ENCODE peak calls at places on chromosome 1, in five cellular contexts. U, G, Q, T and C are unnamed samples.

GRCh38 chr1:101485712-101486111 is 248.9 kb downstream of the S1PR1 start:
- DNase-seq in T (no peak), Q (no peak), G (no peak), U (no peak), C (no peak)

GRCh38 chr1:118100686-118101300 is 84.2 kb downstream of the SPAG17 start:
- DNase-seq in Q (no peak), U (no peak), T (no peak), G (no peak), C (no peak)

GRCh38 chr1:155184835-155185782 is 11.5 kb downstream of the TRIM46 start:
- DNase-seq in T (no peak), Q (no peak), U (no peak), G (no peak), C (no peak)

GRCh38 chr1:22250724-22251123 is 107.8 kb upstream of the WNT4 start:
- DNase-seq in U (no peak), T (no peak), Q (peak; percentile 96), G (peak; percentile 55), C (no peak)

GRCh38 chr1:110877776-110878175 is 4.8 kb downstream of the CD53 start:
- DNase-seq in U (no peak), T (no peak), Q (no peak), G (no peak), C (no peak)

GRCh38 chr1:209704584-209704983 is at the start of gene HSD11B1:
- DNase-seq in G (no peak), U (no peak), T (no peak), Q (no peak), C (no peak)

GRCh38 chr1:54001620-54002019 is 16.4 kb downstream of the LDLRAD1 start:
- DNase-seq in U (no peak), G (no peak), Q (no peak), T (no peak), C (no peak)

GRCh38 chr1:8858888-8859706 is 19.4 kb downstream of the ENO1 start:
- DNase-seq in Q (no peak), T (peak; percentile 27), G (peak; percentile 55), U (no peak), C (no peak)

GRCh38 chr1:205147191-205147590 is 25.4 kb upstream of the RBBP5 start:
- DNase-seq in Q (no peak), U (no peak), T (no peak), G (no peak), C (no peak)

GRCh38 chr1:54499097-54500029 is 48.7 kb upstream of the ACOT11 start:
- DNase-seq in T (peak; percentile 30), Q (peak; percentile 83), G (peak; percentile 75), U (no peak), C (no peak)

GRCh38 chr1:24931481-24932221 is 1.6 kb upstream of the RUNX3 start:
- DNase-seq in T (no peak), Q (peak; percentile 46), G (no peak), U (no peak), C (no peak)

GRCh38 chr1:178282949-178283367 is 189.1 kb downstream of the RASAL2 start:
- DNase-seq in Q (no peak), U (no peak), G (peak; percentile 29), T (no peak), C (no peak)

GRCh38 chr1:184513421-184513820 is 126.6 kb downstream of the C1orf21 start:
- DNase-seq in U (no peak), T (no peak), G (no peak), Q (no peak), C (no peak)

GRCh38 chr1:41144285-41144684 is 97.8 kb downstream of the SCMH1 start:
- DNase-seq in G (no peak), U (no peak), Q (no peak), T (no peak), C (no peak)

GRCh38 chr1:43621386-43621785 is 28.6 kb upstream of the KDM4A start:
- DNase-seq in U (no peak), T (no peak), Q (no peak), G (no peak), C (no peak)

GRCh38 chr1:13762642-13763041 is 62.7 kb downstream of the PRDM2 start:
- DNase-seq in G (no peak), T (no peak), Q (no peak), U (no peak), C (no peak)

GRCh38 chr1:38587734-38588133 is 271.8 kb downstream of the RRAGC start:
- DNase-seq in T (no peak), Q (peak; percentile 16), U (no peak), G (no peak), C (no peak)

GRCh38 chr1:27856561-27857343 is 15.6 kb upstream of the THEMIS2 start:
- DNase-seq in G (no peak), T (no peak), U (no peak), Q (no peak), C (no peak)

GRCh38 chr1:3069491-3070303 is 694 bp downstream of the PRDM16 start:
- DNase-seq in Q (peak; percentile 69), T (no peak), U (no peak), G (no peak), C (no peak)

GRCh38 chr1:93729502-93729901 is 47.9 kb upstream of the BCAR3 start:
- DNase-seq in G (no peak), T (no peak), Q (no peak), U (no peak), C (no peak)